ENCODE peak calls at places on chromosome 21, in four cellular contexts. N is RWPE1, Z is adrenal gland, J is body of pancreas. I is an unnamed sample.
A peak's percentile ranks its signal among the peaks of the same experiment; 100 is the strongest.

GRCh38 chr21:19507682-19508260 is 1104.2 kb upstream of the TMPRSS15 start:
- DNase-seq in N (no peak), Z (no peak), J (no peak), I (no peak)

GRCh38 chr21:22468893-22469292 is 1470.7 kb downstream of the NCAM2 start:
- DNase-seq in Z (no peak), J (no peak), N (no peak), I (no peak)

GRCh38 chr21:45534591-45535331 is 7.5 kb downstream of the SLC19A1 start:
- DNase-seq in N (no peak), J (no peak), Z (peak; percentile 86), I (no peak)

GRCh38 chr21:42012763-42013329 is 2.7 kb upstream of the ZBTB21 start:
- DNase-seq in Z (no peak), J (no peak), N (no peak), I (no peak)

GRCh38 chr21:26964379-26964778 is 2.5 kb downstream of the ADAMTS5 start:
- DNase-seq in Z (peak; percentile 6), J (peak; percentile 11), N (no peak), I (no peak)

GRCh38 chr21:37368536-37369279 is 2.1 kb downstream of the DYRK1A start:
- DNase-seq in J (no peak), Z (no peak), N (peak; percentile 36), I (peak; percentile 86)

GRCh38 chr21:43267391-43268085 is 98.7 kb downstream of the CRYAA start:
- DNase-seq in J (no peak), Z (no peak), N (no peak), I (no peak)

GRCh38 chr21:18245493-18245967 is 897 bp downstream of the CHODL start:
- DNase-seq in Z (no peak), J (no peak), N (no peak), I (peak; percentile 2)

GRCh38 chr21:40768056-40768455 is 78.9 kb downstream of the DSCAM start:
- DNase-seq in Z (no peak), J (no peak), N (no peak), I (no peak)

GRCh38 chr21:31911138-31911907 is 38.5 kb downstream of the HUNK start:
- DNase-seq in J (no peak), Z (no peak), N (peak; percentile 38), I (peak; percentile 40)

GRCh38 chr21:41523175-41523574 is 15.2 kb upstream of the TMPRSS2 start:
- DNase-seq in Z (no peak), J (no peak), N (no peak), I (no peak)

GRCh38 chr21:42189860-42190491 is 29.0 kb upstream of the ABCG1 start:
- DNase-seq in J (no peak), N (no peak), Z (no peak), I (peak; percentile 35)

GRCh38 chr21:21715286-21715969 is 717.2 kb downstream of the NCAM2 start:
- DNase-seq in J (no peak), Z (no peak), N (no peak), I (peak; percentile 11)

GRCh38 chr21:18249542-18250152 is 5.0 kb downstream of the CHODL start:
- DNase-seq in J (no peak), Z (no peak), N (no peak), I (no peak)

GRCh38 chr21:31948681-31949080 is 75.9 kb downstream of the HUNK start:
- DNase-seq in N (no peak), J (no peak), Z (no peak), I (no peak)

GRCh38 chr21:42360317-42360716 is 6.0 kb downstream of the TFF1 start:
- DNase-seq in Z (no peak), N (no peak), J (no peak), I (no peak)

GRCh38 chr21:23543334-23543733 is 2063.9 kb downstream of the MRPL39 start:
- DNase-seq in Z (peak; percentile 81), J (peak; percentile 46), N (no peak), I (no peak)

GRCh38 chr21:46210378-46211136 is 18.0 kb downstream of the LSS start:
- DNase-seq in N (no peak), Z (peak; percentile 5), J (peak; percentile 3), I (no peak)

GRCh38 chr21:40507978-40508377 is 339.0 kb downstream of the DSCAM start:
- DNase-seq in J (no peak), N (peak; percentile 57), Z (no peak), I (peak; percentile 59)

GRCh38 chr21:14751011-14751410 is 204.9 kb upstream of the SAMSN1 start:
- DNase-seq in N (no peak), Z (no peak), J (no peak), I (no peak)
- H3K27ac ChIP-seq in N (no peak overlapping the region), Z (no peak overlapping the region), J (peak overlapping the region; percentile 51), I (no peak overlapping the region)

GRCh38 chr21:25867041-25867440 is 132.3 kb downstream of the GABPA start:
- DNase-seq in J (no peak), Z (no peak), N (no peak), I (no peak)

GRCh38 chr21:25872271-25872670 is 137.5 kb downstream of the GABPA start:
- DNase-seq in N (no peak), Z (no peak), J (no peak), I (no peak)

GRCh38 chr21:25870084-25870483 is 135.3 kb downstream of the GABPA start:
- DNase-seq in Z (no peak), N (no peak), J (no peak), I (no peak)

DNA sequence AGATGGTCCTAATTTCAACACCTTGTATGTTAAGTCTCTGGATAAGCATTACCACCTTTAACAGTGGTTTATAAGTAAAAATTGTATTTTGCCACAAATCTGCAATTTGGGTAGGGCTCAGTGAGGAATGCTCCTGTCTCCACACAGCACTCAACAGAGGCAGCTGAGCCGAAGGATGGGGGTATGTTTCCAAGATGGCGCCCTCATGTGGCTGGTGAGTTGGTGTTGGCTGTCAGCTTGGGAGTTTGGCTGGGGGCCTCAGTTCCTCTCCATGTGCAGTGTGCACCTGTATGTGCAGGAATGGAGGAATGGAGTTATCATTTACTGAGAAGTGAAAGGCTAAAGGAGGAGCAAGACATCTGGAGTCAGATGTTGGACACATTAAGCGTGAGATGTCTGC is 136.8 kb downstream of the GABPA start:
- DNase-seq in J (no peak), N (no peak), Z (no peak), I (no peak)
- TF ChIP-seq CTCF in J (no peak), N (no peak), Z (no peak), I (peak; percentile 44)

GRCh38 chr21:29196021-29196663 is 65.7 kb downstream of the MAP3K7CL start:
- DNase-seq in Z (peak; percentile 84), N (peak; percentile 92), J (peak; percentile 42), I (peak; percentile 83)
- H3K27ac ChIP-seq in Z (peak overlapping the region; percentile 68), N (no peak overlapping the region), J (peak overlapping the region; percentile 13), I (peak overlapping the region; percentile 69)

GRCh38 chr21:44509539-44509938 is 30.5 kb downstream of the KRTAP10-1 start:
- DNase-seq in Z (no peak), N (peak; percentile 44), J (peak; percentile 96), I (no peak)
- TF ChIP-seq CTCF in Z (no peak), N (peak; percentile 44), J (peak; percentile 85), I (peak; percentile 64)

GRCh38 chr21:35437941-35438340 is 388.8 kb upstream of the RUNX1 start:
- DNase-seq in N (no peak), J (no peak), Z (no peak), I (no peak)
- H3K27ac ChIP-seq in N (no peak overlapping the region), J (no peak overlapping the region), Z (no peak overlapping the region), I (peak overlapping the region; percentile 31)

GRCh38 chr21:38869946-38870345 is 64.2 kb downstream of the ETS2 start:
- DNase-seq in Z (no peak), J (no peak), N (no peak), I (no peak)
- TF ChIP-seq CTCF in Z (no peak), J (no peak), N (no peak), I (no peak)

DNA sequence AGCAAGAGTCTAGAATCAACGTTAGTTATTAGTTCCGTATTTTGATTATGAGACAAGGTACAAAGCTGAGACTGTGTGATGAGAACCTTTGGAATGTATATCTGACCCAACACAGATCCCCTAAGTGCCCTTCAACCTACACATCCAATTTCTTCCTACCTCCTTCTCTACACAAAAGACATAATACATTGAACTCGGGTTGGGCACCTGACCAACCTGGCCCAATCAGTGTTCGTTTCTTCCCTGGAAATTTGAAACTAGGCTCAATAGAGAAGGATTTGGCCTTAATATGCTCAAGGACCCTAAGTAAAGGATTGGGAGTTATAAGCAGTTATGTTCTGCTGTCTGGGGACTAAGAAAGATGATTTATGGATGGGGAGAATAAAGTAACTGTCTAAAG is 12.1 kb downstream of the ITSN1 start:
- DNase-seq in N (no peak), J (no peak), Z (no peak), I (no peak)
- H3K27ac ChIP-seq in N (no peak overlapping the region), J (no peak overlapping the region), Z (peak overlapping the region; percentile 61), I (no peak overlapping the region)

DNA sequence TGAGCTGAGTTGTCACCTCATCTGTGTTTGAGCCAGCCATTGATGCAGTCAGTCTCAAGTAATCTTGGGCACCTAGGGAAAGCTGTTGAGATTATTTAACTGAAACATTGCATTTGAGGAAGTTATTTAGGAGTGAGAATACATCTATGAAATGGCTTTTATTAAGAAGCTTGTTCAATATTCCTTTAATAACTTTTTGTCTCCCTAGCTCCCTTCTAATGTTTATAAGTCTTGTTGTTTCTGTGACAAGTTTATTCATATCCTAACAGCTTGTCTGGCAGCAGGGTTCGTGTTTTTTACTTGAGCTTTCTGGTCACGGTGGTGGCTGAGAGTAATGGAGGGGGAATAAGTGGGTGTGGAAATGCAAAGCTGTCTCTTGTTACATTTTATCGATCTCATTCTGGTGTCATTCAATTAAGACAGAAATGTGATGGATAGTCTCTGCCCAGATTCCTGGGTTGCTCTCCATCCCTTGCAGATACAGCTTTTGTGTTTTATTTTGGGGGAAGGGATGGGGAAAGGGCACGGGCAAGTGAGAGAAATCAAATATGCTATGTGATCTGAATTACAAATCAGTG is 556.0 kb downstream of the USP25 start:
- DNase-seq in J (no peak), N (no peak), Z (no peak), I (no peak)
- TF ChIP-seq CTCF in J (no peak), N (no peak), Z (no peak), I (no peak)

GRCh38 chr21:28089599-28090421 is 902.9 kb downstream of the LTN1 start:
- DNase-seq in N (no peak), Z (no peak), J (no peak), I (no peak)
- H3K27ac ChIP-seq in N (no peak overlapping the region), Z (no peak overlapping the region), J (no peak overlapping the region), I (no peak overlapping the region)